ENCODE peak calls at places on chromosomes 16 and 17, in eight cellular contexts. X is GM23338, T is GM23248, F is PC-9, R is Karpas-422, B is OCI-LY7, V is PC-3, O is fibroblast of lung. H is an unnamed sample.
A peak's percentile ranks its signal among the peaks of the same experiment; 100 is the strongest.

GRCh38 chr17:2455956-2456355 is 55.1 kb upstream of the MNT start:
- DNase-seq in R (no peak), T (no peak), O (no peak), V (no peak), B (no peak), X (no peak), F (no peak), H (no peak)

GRCh38 chr16:77359065-77359502 is 75.8 kb downstream of the ADAMTS18 start:
- DNase-seq in B (no peak), V (peak; percentile 75), O (peak; percentile 79), X (no peak), F (no peak), R (no peak), T (peak; percentile 24), H (peak; percentile 52)

GRCh38 chr16:10827691-10828341 is 9.2 kb upstream of the TVP23A start:
- DNase-seq in T (peak; percentile 95), B (no peak), R (no peak), V (peak; percentile 64), X (no peak), O (peak; percentile 94), F (no peak), H (no peak)

GRCh38 chr17:35969558-35970442 is 11.5 kb downstream of the CCL16 start:
- DNase-seq in T (peak; percentile 71), O (peak; percentile 57), R (peak; percentile 90), F (peak; percentile 57), V (peak; percentile 81), B (peak; percentile 77), X (peak; percentile 93), H (peak; percentile 89)

GRCh38 chr17:42787266-42787665 is 6.9 kb downstream of the WNK4 start:
- DNase-seq in F (no peak), O (no peak), B (no peak), R (no peak), V (no peak), X (no peak), T (no peak), H (no peak)

GRCh38 chr17:42553866-42554249 is 1.1 kb downstream of the HSD17B1 start:
- DNase-seq in X (no peak), V (peak; percentile 32), T (peak; percentile 42), R (no peak), O (no peak), F (no peak), B (no peak), H (no peak)

GRCh38 chr17:30186761-30187160 is 48.7 kb downstream of the SLC6A4 start:
- DNase-seq in F (no peak), T (no peak), O (no peak), X (no peak), B (no peak), R (no peak), V (no peak), H (no peak)

GRCh38 chr17:62888148-62888547 is 77.9 kb upstream of the TANC2 start:
- DNase-seq in T (no peak), V (peak; percentile 91), O (peak; percentile 6), R (no peak), F (no peak), X (no peak), B (no peak), H (no peak)

GRCh38 chr16:84647830-84648594 is at the start of gene KLHL36:
- DNase-seq in T (peak; percentile 78), O (no peak), F (peak; percentile 57), X (peak; percentile 65), B (peak; percentile 67), R (peak; percentile 74), V (peak; percentile 19), H (peak; percentile 52)

GRCh38 chr16:66552288-66553143 is at the start of gene CKLF:
- DNase-seq in R (peak; percentile 97), V (peak; percentile 85), F (peak; percentile 91), B (peak; percentile 93), X (peak; percentile 86), T (peak; percentile 94), O (peak; percentile 79), H (peak; percentile 91)

GRCh38 chr16:70692481-70693203 is 6.8 kb upstream of the MTSS2 start:
- DNase-seq in B (no peak), X (no peak), F (no peak), R (no peak), O (no peak), T (no peak), V (no peak), H (no peak)

GRCh38 chr17:52209507-52209906 is 51.0 kb upstream of the CA10 start:
- DNase-seq in V (peak; percentile 3), X (no peak), B (no peak), T (no peak), R (no peak), O (no peak), F (no peak), H (no peak)

GRCh38 chr16:56356276-56357241 is 68.8 kb downstream of the AMFR start:
- DNase-seq in T (peak; percentile 94), F (peak; percentile 85), B (peak; percentile 81), R (peak; percentile 92), X (peak; percentile 92), O (peak; percentile 84), V (peak; percentile 83), H (peak; percentile 93)

GRCh38 chr16:68733570-68733969 is 3.5 kb upstream of the CDH1 start:
- DNase-seq in X (no peak), O (no peak), B (no peak), R (no peak), V (no peak), T (no peak), F (no peak), H (no peak)

GRCh38 chr17:53227101-53227500 is 595.6 kb upstream of the KIF2B start:
- DNase-seq in V (no peak), F (no peak), X (no peak), B (no peak), R (no peak), T (no peak), O (no peak), H (no peak)

GRCh38 chr16:53080345-53081031 is 25.7 kb downstream of the CHD9 start:
- DNase-seq in B (no peak), X (no peak), O (peak; percentile 90), T (peak; percentile 93), R (peak; percentile 27), V (peak; percentile 69), F (peak; percentile 61), H (no peak)

GRCh38 chr17:81978901-81979298 is 1.5 kb downstream of the ASPSCR1 start:
- DNase-seq in O (no peak), R (no peak), T (no peak), F (no peak), X (no peak), V (no peak), B (no peak), H (no peak)

GRCh38 chr17:50649042-50649908 is 14.6 kb downstream of the ABCC3 start:
- DNase-seq in R (peak; percentile 69), O (no peak), X (no peak), F (no peak), V (peak; percentile 91), T (no peak), B (no peak), H (no peak)

GRCh38 chr16:29720703-29721102 is 25.1 kb downstream of the C16orf54 start:
- DNase-seq in O (no peak), V (no peak), B (no peak), F (no peak), X (no peak), R (no peak), T (no peak), H (no peak)

GRCh38 chr17:63587770-63588169 is 12.9 kb upstream of the TACO1 start:
- DNase-seq in V (peak; percentile 46), B (no peak), T (peak; percentile 31), O (no peak), F (no peak), R (no peak), X (no peak), H (no peak)

GRCh38 chr17:57868007-57868774 is 18.3 kb upstream of the MRPS23 start:
- DNase-seq in V (peak; percentile 93), F (peak; percentile 79), R (peak; percentile 76), T (peak; percentile 92), O (peak; percentile 95), B (peak; percentile 85), X (peak; percentile 86), H (peak; percentile 84)

GRCh38 chr16:56601325-56601724 is 7.1 kb upstream of the MT2A start:
- DNase-seq in X (no peak), R (no peak), F (no peak), V (no peak), B (no peak), T (no peak), O (no peak), H (peak; percentile 45)

DNA sequence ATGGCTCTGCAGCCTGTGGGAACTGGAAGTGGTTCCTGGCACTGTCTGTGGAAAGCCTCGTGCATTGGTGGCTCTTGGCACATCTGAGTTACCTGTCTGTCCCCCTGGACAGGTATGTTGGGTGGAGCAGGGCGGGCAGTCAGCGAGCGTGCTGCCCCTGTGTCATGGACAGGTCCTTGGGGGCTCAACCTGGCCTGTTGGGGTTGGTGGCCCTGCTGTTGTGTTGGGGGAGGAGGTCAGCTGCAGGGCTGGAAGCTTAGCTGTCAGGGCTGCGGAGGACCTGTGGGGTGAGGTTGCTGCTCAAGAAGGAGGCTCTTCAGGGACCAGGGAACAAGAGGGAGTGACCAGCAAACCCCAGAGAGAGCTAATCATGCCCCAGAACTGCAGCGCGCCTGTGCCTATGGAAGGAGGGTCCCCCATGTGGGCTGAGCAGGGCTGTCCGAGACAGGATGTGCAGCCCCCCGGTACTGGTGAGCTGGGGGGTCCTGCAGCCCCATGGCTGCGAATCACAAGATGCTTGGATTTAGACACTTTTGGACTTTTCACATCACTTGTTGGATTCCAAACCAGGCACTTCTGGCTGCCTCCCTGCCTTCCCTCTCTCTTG is 7.2 kb downstream of the NKD1 start:
- DNase-seq in V (no peak), T (no peak), B (no peak), O (no peak), X (no peak), R (no peak), F (no peak), H (no peak)
- H4K20me1 ChIP-seq in V (no peaks in the 10 kb centered on the region), T (no peaks in the 10 kb centered on the region), B (no peaks in the 10 kb centered on the region), O (no peaks in the 10 kb centered on the region), X (peaks cover under 1% of the 10 kb centered on the region), R (no peaks in the 10 kb centered on the region), F (no peaks in the 10 kb centered on the region), H (peaks cover 5% of the 10 kb centered on the region)

GRCh38 chr16:2671741-2672140 is 10.6 kb upstream of the KCTD5 start:
- DNase-seq in B (no peak), X (no peak), O (no peak), R (no peak), F (no peak), V (no peak), T (no peak), H (no peak)
- H3K4me1 ChIP-seq in B (peaks cover 16% of the 10 kb centered on the region), X (peaks cover 6% of the 10 kb centered on the region), O (no peaks in the 10 kb centered on the region), R (peaks cover 22% of the 10 kb centered on the region), F (peaks cover 19% of the 10 kb centered on the region), V (peaks cover 16% of the 10 kb centered on the region), T (peaks cover 8% of the 10 kb centered on the region), H (peaks cover 6% of the 10 kb centered on the region)

DNA sequence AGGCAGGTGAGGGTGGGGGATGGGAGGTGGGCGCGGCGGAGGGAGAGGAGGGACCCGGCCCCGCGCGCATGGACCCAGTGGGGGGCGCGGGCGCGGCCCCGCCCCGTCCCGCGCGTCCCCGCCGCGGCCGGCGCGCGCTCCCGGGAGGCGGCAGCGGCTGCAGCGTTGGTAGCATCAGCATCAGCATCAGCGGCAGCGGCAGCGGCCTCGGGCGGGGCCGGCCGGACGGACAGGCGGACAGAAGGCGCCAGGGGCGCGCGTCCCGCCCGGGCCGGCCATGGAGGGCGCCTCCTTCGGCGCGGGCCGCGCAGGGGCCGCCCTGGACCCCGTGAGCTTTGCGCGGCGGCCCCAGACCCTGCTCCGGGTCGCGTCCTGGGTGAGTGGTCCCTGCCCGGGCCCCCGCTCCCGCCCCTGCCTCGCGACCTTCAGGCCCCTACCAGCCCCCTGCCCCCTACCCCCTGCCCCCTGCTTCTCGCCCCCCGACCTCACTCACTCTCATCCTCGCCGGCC is at the start of gene SYNGR3:
- DNase-seq in V (peak; percentile 39), B (peak; percentile 24), X (peak; percentile 54), T (peak; percentile 66), F (no peak), R (peak; percentile 71), O (no peak), H (peak; percentile 71)
- H4K20me1 ChIP-seq in V (no peaks in the 10 kb centered on the region), B (no peaks in the 10 kb centered on the region), X (no peaks in the 10 kb centered on the region), T (no peaks in the 10 kb centered on the region), F (no peaks in the 10 kb centered on the region), R (no peaks in the 10 kb centered on the region), O (no peaks in the 10 kb centered on the region), H (peaks cover 24% of the 10 kb centered on the region)

GRCh38 chr17:8585911-8586310 is 44.6 kb downstream of the MYH10 start:
- DNase-seq in O (no peak), R (no peak), B (no peak), F (no peak), X (no peak), V (no peak), T (no peak), H (no peak)
- H3K4me1 ChIP-seq in O (no peaks in the 10 kb centered on the region), R (no peaks in the 10 kb centered on the region), B (no peaks in the 10 kb centered on the region), F (no peaks in the 10 kb centered on the region), X (peaks cover 3% of the 10 kb centered on the region), V (no peaks in the 10 kb centered on the region), T (no peaks in the 10 kb centered on the region), H (peaks cover 18% of the 10 kb centered on the region)